ENCODE peak calls at places on chromosome 9, in ten cellular contexts. C is activated naive CD4-positive, alpha-beta T cell treated with Interleukin-2 at 50 U/mL for 16 hours; H is activated naive CD8-positive, alpha-beta T cell treated with anti-CD3 and anti-CD28 coated beads for 36 hours; B is activated CD4-positive, alpha-beta T cell treated with anti-CD3 and anti-CD28 coated beads for 36 hours; Z is cardiac fibroblast; Y is substantia nigra; D is fibroblast of the aortic adventitia; T is left ventricle myocardium inferior; R is WTC11; G is GM12891. F is an unnamed sample.

GRCh38 chr9:38384990-38385848 is 7.3 kb upstream of the ALDH1B1 start:
- DNase-seq in T (no peak), G (no peak), H (no peak), D (no peak), C (no peak), R (no peak), Y (no peak), Z (no peak), B (no peak), F (no peak)

GRCh38 chr9:25472085-25472607 is 206.1 kb downstream of the TUSC1 start:
- DNase-seq in G (no peak), R (no peak), D (no peak), H (no peak), C (no peak), T (no peak), Z (no peak), B (no peak), Y (no peak), F (no peak)

GRCh38 chr9:14827805-14828204 is 82.4 kb downstream of the FREM1 start:
- DNase-seq in B (no peak), Z (no peak), H (no peak), R (no peak), Y (no peak), T (no peak), C (no peak), D (no peak), G (no peak), F (no peak)

GRCh38 chr9:135864447-135865049 is 42.8 kb downstream of the CAMSAP1 start:
- DNase-seq in C (peak), R (peak), B (peak), Y (peak), G (peak), T (peak), D (peak), Z (peak), H (peak), F (no peak)

GRCh38 chr9:16410601-16411285 is 459.7 kb downstream of the BNC2 start:
- DNase-seq in C (no peak), T (no peak), Y (no peak), Z (peak), H (no peak), R (no peak), D (peak), B (no peak), G (no peak), F (no peak)

GRCh38 chr9:130997925-130998595 is 10.9 kb upstream of the LAMC3 start:
- DNase-seq in G (peak), R (peak), C (peak), B (peak), Z (peak), D (peak), Y (peak), T (peak), H (peak), F (peak)

GRCh38 chr9:3526903-3527652 is 1.3 kb upstream of the RFX3 start:
- DNase-seq in H (no peak), Y (no peak), R (no peak), G (no peak), D (peak), C (no peak), B (no peak), Z (peak), T (no peak), F (no peak)

GRCh38 chr9:100087218-100087617 is 11.6 kb downstream of the ERP44 start:
- DNase-seq in R (no peak), D (peak), T (no peak), G (no peak), Y (no peak), Z (peak), C (no peak), B (no peak), H (no peak), F (no peak)

GRCh38 chr9:84519486-84519885 is 150.0 kb upstream of the NTRK2 start:
- DNase-seq in B (no peak), H (no peak), Z (no peak), T (no peak), Y (no peak), D (no peak), C (no peak), G (no peak), R (no peak), F (no peak)

GRCh38 chr9:112069318-112070169 is 105.6 kb downstream of the SUSD1 start:
- DNase-seq in B (peak), D (no peak), H (no peak), C (no peak), Z (no peak), R (no peak), T (no peak), Y (no peak), G (peak), F (no peak)

GRCh38 chr9:87148391-87149237 is 201.3 kb upstream of the GAS1 start:
- DNase-seq in R (peak), G (no peak), H (no peak), T (peak), Y (peak), B (peak), C (no peak), D (peak), Z (peak), F (no peak)

F was measured in AG04450.